ENCODE peak calls at places on chromosomes 3 and 15, in four cellular contexts. K, J, D and S are unnamed samples.

GRCh38 chr3:39086066-39086657 is 21.3 kb downstream of the GORASP1 start:
- DNase-seq in D (no peak), J (no peak), K (no peak), S (no peak)

GRCh38 chr15:64247906-64248541 is 85.2 kb upstream of the PPIB start:
- DNase-seq in D (peak; percentile 5), J (no peak), K (peak; percentile 38), S (peak; percentile 53)

GRCh38 chr3:42498791-42499477 is 3.5 kb upstream of the VIPR1 start:
- DNase-seq in K (no peak), D (peak; percentile 22), J (no peak), S (no peak)

GRCh38 chr15:41904487-41905359 is 10.9 kb upstream of the SPTBN5 start:
- DNase-seq in D (peak; percentile 95), J (peak; percentile 82), K (peak; percentile 92), S (peak; percentile 87)

GRCh38 chr3:9552252-9552999 is 1.2 kb downstream of the LHFPL4 start:
- DNase-seq in K (peak; percentile 94), D (peak; percentile 89), J (peak; percentile 4), S (peak; percentile 95)

GRCh38 chr3:149494022-149494758 is 19.7 kb downstream of the TM4SF4 start:
- DNase-seq in J (no peak), K (peak; percentile 74), D (peak; percentile 44), S (peak; percentile 86)

GRCh38 chr3:168998792-168999191 is 664.7 kb downstream of the MECOM start:
- DNase-seq in J (no peak), K (no peak), D (no peak), S (no peak)

GRCh38 chr15:68819451-68820204 is 1.1 kb downstream of the ANP32A start:
- DNase-seq in J (no peak), K (peak; percentile 64), D (peak; percentile 70), S (no peak)

GRCh38 chr3:7543294-7543693 is 682.4 kb downstream of the GRM7 start:
- DNase-seq in K (no peak), J (no peak), D (no peak), S (no peak)

GRCh38 chr3:139541156-139541897 is 1.8 kb upstream of the RBP1 start:
- DNase-seq in D (no peak), J (no peak), K (peak; percentile 44), S (no peak)

GRCh38 chr15:39472661-39473657 is 107.9 kb upstream of the THBS1 start:
- DNase-seq in K (no peak), J (no peak), D (no peak), S (no peak)

GRCh38 chr3:14467723-14468620 is 65.6 kb downstream of the SLC6A6 start:
- DNase-seq in K (peak; percentile 70), D (peak; percentile 96), J (peak; percentile 44), S (peak; percentile 95)

GRCh38 chr15:35737521-35737920 is 191.6 kb upstream of the DPH6 start:
- DNase-seq in J (no peak), D (no peak), K (no peak), S (no peak)

GRCh38 chr3:45659661-45660566 is 29.3 kb upstream of the SACM1L start:
- DNase-seq in J (peak; percentile 43), K (peak; percentile 84), D (peak; percentile 84), S (peak; percentile 80)

GRCh38 chr3:129278970-129279906 is 568 bp downstream of the HMCES start:
- DNase-seq in K (peak; percentile 69), J (peak; percentile 60), D (peak; percentile 70), S (peak; percentile 70)